ENCODE peak calls at places on chromosomes 13 and 19, in four cellular contexts. Q is Kasumi-1, Z is dermis blood vessel endothelial cell, L is DMS153. T is an unnamed sample.

GRCh38 chr13:98068511-98068910 is 74.4 kb upstream of the FARP1 start:
- DNase-seq in Z (no peak), L (no peak), Q (no peak), T (no peak)

GRCh38 chr13:100297413-100297812 is 208.5 kb downstream of the PCCA start:
- DNase-seq in Q (no peak), L (no peak), Z (no peak), T (no peak)

GRCh38 chr19:3375221-3376088 is 9.1 kb downstream of the NFIC start:
- DNase-seq in L (no peak), Q (no peak), Z (peak), T (no peak)

GRCh38 chr19:36456831-36457230 is 32.5 kb downstream of the ZNF566 start:
- DNase-seq in Z (no peak), Q (no peak), L (no peak), T (no peak)

GRCh38 chr13:22235285-22235949 is 564.5 kb downstream of the FGF9 start:
- DNase-seq in Q (no peak), L (no peak), Z (no peak), T (no peak)

GRCh38 chr13:32212420-32212819 is 102.7 kb downstream of the ZAR1L start:
- DNase-seq in Z (no peak), L (no peak), Q (no peak), T (no peak)

GRCh38 chr19:17718467-17718987 is 753 bp upstream of the MAP1S start:
- DNase-seq in L (no peak), Z (no peak), Q (no peak), T (no peak)

GRCh38 chr19:46660601-46661019 is 372 bp downstream of the DACT3 start:
- DNase-seq in Q (peak), L (no peak), Z (no peak), T (no peak)

GRCh38 chr19:13198634-13199033 is 48.4 kb downstream of the IER2 start:
- DNase-seq in L (no peak), Q (no peak), Z (no peak), T (no peak)

GRCh38 chr13:70967564-70967963 is 859.3 kb upstream of the KLHL1 start:
- DNase-seq in Q (no peak), L (no peak), Z (no peak), T (no peak)

GRCh38 chr13:27853345-27853744 is 61.1 kb downstream of the GSX1 start:
- DNase-seq in L (no peak), Z (no peak), Q (no peak), T (no peak)

T was measured in NCI-H2029 treated with DMSO at 0.1 percent for 48 hours.